ENCODE peak calls at places on chromosomes 4 and X, in ten cellular contexts. One of them, this sample, is unnamed.

GRCh38 chr4:41426523-41426922 is 111.4 kb upstream of the LIMCH1 start:
- DNase-seq in heart left ventricle: no peak
- DNase-seq in uterus: no peak
- DNase-seq in H1: no peak
- DNase-seq in thyroid gland: no peak
- DNase-seq in neural progenitor cell: no peak
- DNase-seq in fibroblast of lung: peak; percentile 56
- DNase-seq in lower lobe of right lung: no peak
- DNase-seq in aorta: no peak
- DNase-seq in hepatocyte: no peak
- DNase-seq in this sample: no peak

GRCh38 chr4:147733614-147734344 is 1.9 kb downstream of the ARHGAP10 start:
- DNase-seq in heart left ventricle: peak; percentile 40
- DNase-seq in uterus: no peak
- DNase-seq in H1: no peak
- DNase-seq in thyroid gland: peak; percentile 24
- DNase-seq in neural progenitor cell: peak; percentile 26
- DNase-seq in fibroblast of lung: peak; percentile 82
- DNase-seq in lower lobe of right lung: no peak
- DNase-seq in aorta: no peak
- DNase-seq in hepatocyte: no peak
- DNase-seq in this sample: peak; percentile 29

GRCh38 chr4:175504316-175504715 is 307.7 kb downstream of the GPM6A start:
- DNase-seq in heart left ventricle: no peak
- DNase-seq in uterus: no peak
- DNase-seq in H1: no peak
- DNase-seq in thyroid gland: no peak
- DNase-seq in neural progenitor cell: no peak
- DNase-seq in fibroblast of lung: no peak
- DNase-seq in lower lobe of right lung: no peak
- DNase-seq in aorta: no peak
- DNase-seq in hepatocyte: no peak
- DNase-seq in this sample: no peak

GRCh38 chr4:187603093-187603395 is 392.5 kb upstream of the ZFP42 start:
- DNase-seq in heart left ventricle: no peak
- DNase-seq in uterus: no peak
- DNase-seq in H1: no peak
- DNase-seq in thyroid gland: no peak
- DNase-seq in neural progenitor cell: no peak
- DNase-seq in fibroblast of lung: peak; percentile 75
- DNase-seq in lower lobe of right lung: no peak
- DNase-seq in aorta: no peak
- DNase-seq in hepatocyte: no peak
- DNase-seq in this sample: no peak

GRCh38 chr4:150368667-150369066 is 213.3 kb upstream of the MAB21L2 start:
- DNase-seq in heart left ventricle: no peak
- DNase-seq in uterus: no peak
- DNase-seq in H1: no peak
- DNase-seq in thyroid gland: no peak
- DNase-seq in neural progenitor cell: no peak
- DNase-seq in fibroblast of lung: peak; percentile 17
- DNase-seq in lower lobe of right lung: no peak
- DNase-seq in aorta: no peak
- DNase-seq in hepatocyte: no peak
- DNase-seq in this sample: no peak

GRCh38 chr4:142781114-142781513 is 65.0 kb downstream of the INPP4B start:
- DNase-seq in heart left ventricle: no peak
- DNase-seq in uterus: no peak
- DNase-seq in H1: no peak
- DNase-seq in thyroid gland: no peak
- DNase-seq in neural progenitor cell: no peak
- DNase-seq in fibroblast of lung: no peak
- DNase-seq in lower lobe of right lung: no peak
- DNase-seq in aorta: no peak
- DNase-seq in hepatocyte: no peak
- DNase-seq in this sample: no peak

GRCh38 chrX:129706395-129707072 is 32.2 kb upstream of the XPNPEP2 start:
- DNase-seq in heart left ventricle: peak; percentile 64
- DNase-seq in uterus: no peak
- DNase-seq in H1: no peak
- DNase-seq in thyroid gland: peak; percentile 85
- DNase-seq in neural progenitor cell: no peak
- DNase-seq in fibroblast of lung: peak; percentile 5
- DNase-seq in lower lobe of right lung: no peak
- DNase-seq in aorta: no peak
- DNase-seq in hepatocyte: no peak
- DNase-seq in this sample: peak; percentile 59

GRCh38 chr4:91447168-91447567 is 856.6 kb upstream of the GRID2 start:
- DNase-seq in heart left ventricle: no peak
- DNase-seq in uterus: no peak
- DNase-seq in H1: no peak
- DNase-seq in thyroid gland: no peak
- DNase-seq in neural progenitor cell: no peak
- DNase-seq in fibroblast of lung: no peak
- DNase-seq in lower lobe of right lung: no peak
- DNase-seq in aorta: no peak
- DNase-seq in hepatocyte: no peak
- DNase-seq in this sample: no peak

GRCh38 chrX:72738396-72738795 is 24.3 kb upstream of the PHKA1 start:
- DNase-seq in heart left ventricle: no peak
- DNase-seq in uterus: no peak
- DNase-seq in H1: no peak
- DNase-seq in thyroid gland: no peak
- DNase-seq in neural progenitor cell: no peak
- DNase-seq in fibroblast of lung: no peak
- DNase-seq in lower lobe of right lung: no peak
- DNase-seq in aorta: no peak
- DNase-seq in hepatocyte: no peak
- DNase-seq in this sample: no peak

GRCh38 chr4:111650553-111651183 is 494.6 kb upstream of the FAM241A start:
- DNase-seq in heart left ventricle: no peak
- DNase-seq in uterus: no peak
- DNase-seq in H1: no peak
- DNase-seq in thyroid gland: no peak
- DNase-seq in neural progenitor cell: peak; percentile 64
- DNase-seq in fibroblast of lung: no peak
- DNase-seq in lower lobe of right lung: no peak
- DNase-seq in aorta: no peak
- DNase-seq in hepatocyte: no peak
- DNase-seq in this sample: no peak

GRCh38 chrX:84064164-84064563 is 123.8 kb downstream of the RPS6KA6 start:
- DNase-seq in heart left ventricle: no peak
- DNase-seq in uterus: no peak
- DNase-seq in H1: no peak
- DNase-seq in thyroid gland: no peak
- DNase-seq in neural progenitor cell: no peak
- DNase-seq in fibroblast of lung: peak; percentile 91
- DNase-seq in lower lobe of right lung: no peak
- DNase-seq in aorta: no peak
- DNase-seq in hepatocyte: no peak
- DNase-seq in this sample: no peak

GRCh38 chr4:3246458-3247398 is 2.2 kb upstream of the MSANTD1 start:
- DNase-seq in heart left ventricle: no peak
- DNase-seq in uterus: no peak
- DNase-seq in H1: no peak
- DNase-seq in thyroid gland: no peak
- DNase-seq in neural progenitor cell: no peak
- DNase-seq in fibroblast of lung: no peak
- DNase-seq in lower lobe of right lung: no peak
- DNase-seq in aorta: no peak
- DNase-seq in hepatocyte: no peak
- DNase-seq in this sample: no peak

GRCh38 chrX:15254852-15255251 is 15.0 kb downstream of the ASB9 start:
- DNase-seq in heart left ventricle: no peak
- DNase-seq in uterus: no peak
- DNase-seq in H1: no peak
- DNase-seq in thyroid gland: no peak
- DNase-seq in neural progenitor cell: no peak
- DNase-seq in fibroblast of lung: no peak
- DNase-seq in lower lobe of right lung: no peak
- DNase-seq in aorta: no peak
- DNase-seq in hepatocyte: no peak
- DNase-seq in this sample: no peak

GRCh38 chr4:155974476-155974749 is 20.7 kb upstream of the CTSO start:
- DNase-seq in heart left ventricle: no peak
- DNase-seq in uterus: no peak
- DNase-seq in H1: no peak
- DNase-seq in thyroid gland: no peak
- DNase-seq in neural progenitor cell: no peak
- DNase-seq in fibroblast of lung: no peak
- DNase-seq in lower lobe of right lung: no peak
- DNase-seq in aorta: no peak
- DNase-seq in hepatocyte: no peak
- DNase-seq in this sample: no peak

GRCh38 chrX:110384490-110384889 is 25.8 kb downstream of the RTL9 start:
- DNase-seq in heart left ventricle: no peak
- DNase-seq in uterus: no peak
- DNase-seq in H1: no peak
- DNase-seq in thyroid gland: no peak
- DNase-seq in neural progenitor cell: no peak
- DNase-seq in fibroblast of lung: no peak
- DNase-seq in lower lobe of right lung: no peak
- DNase-seq in aorta: no peak
- DNase-seq in hepatocyte: no peak
- DNase-seq in this sample: no peak

GRCh38 chrX:92232182-92232581 is 453.0 kb downstream of the PCDH11X start:
- DNase-seq in heart left ventricle: no peak
- DNase-seq in uterus: no peak
- DNase-seq in H1: no peak
- DNase-seq in thyroid gland: no peak
- DNase-seq in neural progenitor cell: peak; percentile 30
- DNase-seq in fibroblast of lung: peak; percentile 24
- DNase-seq in lower lobe of right lung: no peak
- DNase-seq in aorta: no peak
- DNase-seq in hepatocyte: peak; percentile 44
- DNase-seq in this sample: no peak

GRCh38 chr4:54586343-54586953 is 71.3 kb upstream of the KIT start:
- DNase-seq in heart left ventricle: no peak
- DNase-seq in uterus: no peak
- DNase-seq in H1: no peak
- DNase-seq in thyroid gland: no peak
- DNase-seq in neural progenitor cell: no peak
- DNase-seq in fibroblast of lung: peak; percentile 28
- DNase-seq in lower lobe of right lung: no peak
- DNase-seq in aorta: no peak
- DNase-seq in hepatocyte: peak; percentile 76
- DNase-seq in this sample: no peak

DNA sequence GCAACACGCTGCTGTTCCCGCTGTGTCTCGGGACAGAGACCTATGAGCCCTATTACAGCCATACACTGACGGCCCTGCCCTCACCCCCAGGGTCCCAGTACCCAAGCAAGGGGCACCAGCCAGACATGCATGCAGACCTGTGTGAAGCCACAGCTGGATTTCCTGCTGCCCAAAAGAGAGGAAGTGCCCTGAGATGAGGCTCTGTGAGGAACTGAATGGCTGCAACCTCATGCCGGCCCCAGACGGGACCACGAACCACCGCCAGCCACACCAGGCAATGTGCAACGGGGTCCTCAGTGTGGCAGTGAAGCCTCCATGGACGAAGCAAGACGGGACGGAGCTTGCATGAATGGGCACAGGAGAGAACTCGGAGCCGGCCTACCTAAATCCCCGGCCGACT is 21.1 kb downstream of the CTBP1 start:
- DNase-seq in heart left ventricle: no peak
- DNase-seq in uterus: no peak
- DNase-seq in H1: no peak
- DNase-seq in thyroid gland: no peak
- DNase-seq in neural progenitor cell: no peak
- DNase-seq in fibroblast of lung: no peak
- DNase-seq in lower lobe of right lung: no peak
- DNase-seq in aorta: no peak
- DNase-seq in hepatocyte: no peak
- DNase-seq in this sample: no peak
- H3K36me3 ChIP-seq in heart left ventricle: peaks cover 94% of the 10 kb centered on the region
- H3K36me3 ChIP-seq in uterus: no peaks in the 10 kb centered on the region
- H3K36me3 ChIP-seq in H1: peaks cover 39% of the 10 kb centered on the region
- H3K36me3 ChIP-seq in thyroid gland: peaks cover 61% of the 10 kb centered on the region
- H3K36me3 ChIP-seq in neural progenitor cell: no peaks in the 10 kb centered on the region
- H3K36me3 ChIP-seq in fibroblast of lung: peaks cover 70% of the 10 kb centered on the region
- H3K36me3 ChIP-seq in lower lobe of right lung: peaks cover 99% of the 10 kb centered on the region
- H3K36me3 ChIP-seq in aorta: peaks cover 18% of the 10 kb centered on the region
- H3K36me3 ChIP-seq in hepatocyte: no peaks in the 10 kb centered on the region
- H3K36me3 ChIP-seq in this sample: peaks cover 89% of the 10 kb centered on the region

GRCh38 chrX:151875270-151876026 is 37.2 kb upstream of the MAGEA4 start:
- DNase-seq in heart left ventricle: no peak
- DNase-seq in uterus: no peak
- DNase-seq in H1: no peak
- DNase-seq in thyroid gland: no peak
- DNase-seq in neural progenitor cell: no peak
- DNase-seq in fibroblast of lung: no peak
- DNase-seq in lower lobe of right lung: no peak
- DNase-seq in aorta: no peak
- DNase-seq in hepatocyte: no peak
- DNase-seq in this sample: peak; percentile 15
- H3K27me3 ChIP-seq in heart left ventricle: no peaks in the 10 kb centered on the region
- H3K27me3 ChIP-seq in uterus: no peaks in the 10 kb centered on the region
- H3K27me3 ChIP-seq in H1: no peaks in the 10 kb centered on the region
- H3K27me3 ChIP-seq in thyroid gland: no peaks in the 10 kb centered on the region
- H3K27me3 ChIP-seq in neural progenitor cell: no peaks in the 10 kb centered on the region
- H3K27me3 ChIP-seq in fibroblast of lung: no peaks in the 10 kb centered on the region
- H3K27me3 ChIP-seq in lower lobe of right lung: no peaks in the 10 kb centered on the region
- H3K27me3 ChIP-seq in aorta: no peaks in the 10 kb centered on the region
- H3K27me3 ChIP-seq in hepatocyte: no peaks in the 10 kb centered on the region
- H3K27me3 ChIP-seq in this sample: no peaks in the 10 kb centered on the region

GRCh38 chr4:140363558-140363957 is 9.9 kb upstream of the SCOC start:
- DNase-seq in heart left ventricle: no peak
- DNase-seq in uterus: no peak
- DNase-seq in H1: no peak
- DNase-seq in thyroid gland: no peak
- DNase-seq in neural progenitor cell: no peak
- DNase-seq in fibroblast of lung: no peak
- DNase-seq in lower lobe of right lung: no peak
- DNase-seq in aorta: no peak
- DNase-seq in hepatocyte: no peak
- DNase-seq in this sample: no peak
- H3K4me3 ChIP-seq in heart left ventricle: no peak overlapping the region
- H3K4me3 ChIP-seq in uterus: no peak overlapping the region
- H3K4me3 ChIP-seq in H1: no peak overlapping the region
- H3K4me3 ChIP-seq in thyroid gland: no peak overlapping the region
- H3K4me3 ChIP-seq in neural progenitor cell: no peak overlapping the region
- H3K4me3 ChIP-seq in fibroblast of lung: no peak overlapping the region
- H3K4me3 ChIP-seq in lower lobe of right lung: no peak overlapping the region
- H3K4me3 ChIP-seq in aorta: no peak overlapping the region
- H3K4me3 ChIP-seq in hepatocyte: no peak overlapping the region
- H3K4me3 ChIP-seq in this sample: no peak overlapping the region

DNA sequence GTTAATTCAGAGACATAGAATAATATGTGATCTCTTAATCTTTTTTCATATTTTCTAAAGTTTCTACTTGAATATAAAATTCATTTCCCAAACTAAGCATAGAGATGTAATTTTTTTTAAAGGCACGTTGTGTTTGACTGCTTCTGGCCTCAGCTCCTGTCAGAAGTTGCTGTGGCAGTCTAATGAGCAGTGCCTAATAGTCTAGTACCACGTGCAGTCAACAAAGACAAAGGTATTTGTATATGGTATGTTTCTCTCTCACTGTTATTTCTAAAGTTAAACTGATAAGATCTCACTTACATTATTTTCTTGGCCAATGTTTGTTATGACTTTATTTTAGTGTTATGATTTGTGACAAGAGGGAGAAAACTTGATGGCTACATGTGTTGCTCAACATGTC is 48.6 kb upstream of the MCUB start:
- DNase-seq in heart left ventricle: no peak
- DNase-seq in uterus: no peak
- DNase-seq in H1: no peak
- DNase-seq in thyroid gland: no peak
- DNase-seq in neural progenitor cell: no peak
- DNase-seq in fibroblast of lung: no peak
- DNase-seq in lower lobe of right lung: no peak
- DNase-seq in aorta: no peak
- DNase-seq in hepatocyte: no peak
- DNase-seq in this sample: no peak
- H3K36me3 ChIP-seq in heart left ventricle: peaks cover 35% of the 10 kb centered on the region
- H3K36me3 ChIP-seq in uterus: no peaks in the 10 kb centered on the region
- H3K36me3 ChIP-seq in H1: peaks cover 13% of the 10 kb centered on the region
- H3K36me3 ChIP-seq in thyroid gland: peaks cover 20% of the 10 kb centered on the region
- H3K36me3 ChIP-seq in neural progenitor cell: peaks cover 27% of the 10 kb centered on the region
- H3K36me3 ChIP-seq in fibroblast of lung: no peaks in the 10 kb centered on the region
- H3K36me3 ChIP-seq in lower lobe of right lung: peaks cover 97% of the 10 kb centered on the region
- H3K36me3 ChIP-seq in aorta: peaks cover 3% of the 10 kb centered on the region
- H3K36me3 ChIP-seq in hepatocyte: no peaks in the 10 kb centered on the region
- H3K36me3 ChIP-seq in this sample: peaks cover 84% of the 10 kb centered on the region